ENCODE peak calls at places on chromosomes 13 and 19, in five cellular contexts. S is CD4-positive, alpha-beta T cell; Y is GM04504; E is NCI-H774; W is tibial artery. I is an unnamed sample.

GRCh38 chr19:22257916-22258315 is 28.3 kb upstream of the ZNF729 start:
- DNase-seq in S (no peak), Y (no peak), E (no peak), W (no peak), I (no peak)

GRCh38 chr19:29662604-29663404 is 2.5 kb upstream of the PLEKHF1 start:
- DNase-seq in S (no peak), Y (peak), E (no peak), W (peak), I (peak)

GRCh38 chr19:31625056-31625455 is 275.8 kb upstream of the TSHZ3 start:
- DNase-seq in S (no peak), Y (no peak), E (no peak), W (no peak), I (no peak)

GRCh38 chr13:43232144-43232840 is 208.9 kb downstream of the DNAJC15 start:
- DNase-seq in S (no peak), Y (no peak), E (no peak), W (no peak), I (peak)

GRCh38 chr13:33263976-33264619 is 21.5 kb downstream of the STARD13 start:
- DNase-seq in S (no peak), Y (no peak), E (no peak), W (no peak), I (no peak)

GRCh38 chr13:74210693-74211393 is 76.6 kb upstream of the KLF12 start:
- DNase-seq in S (no peak), Y (peak), E (no peak), W (peak), I (peak)

GRCh38 chr19:49786432-49786831 is 19.6 kb downstream of the AP2A1 start:
- DNase-seq in S (no peak), Y (peak), E (no peak), W (peak), I (peak)

GRCh38 chr13:91078093-91078679 is 269.3 kb upstream of the MIR17HG start:
- DNase-seq in S (no peak), Y (no peak), E (no peak), W (no peak), I (no peak)

GRCh38 chr19:1079566-1080111 is 12.7 kb downstream of the ARHGAP45 start:
- DNase-seq in S (peak), Y (no peak), E (no peak), W (no peak), I (no peak)

GRCh38 chr13:25085125-25085742 is 10.7 kb upstream of the PABPC3 start:
- DNase-seq in S (no peak), Y (peak), E (peak), W (no peak), I (peak)

GRCh38 chr19:46015961-46016425 is 6.9 kb downstream of the PGLYRP1 start:
- DNase-seq in S (no peak), Y (no peak), E (peak), W (no peak), I (no peak)

GRCh38 chr13:99198630-99199029 is 2.0 kb upstream of the UBAC2 start:
- DNase-seq in S (no peak), Y (no peak), E (no peak), W (no peak), I (no peak)

GRCh38 chr19:30626567-30626966 is 254.4 kb downstream of the ZNF536 start:
- DNase-seq in S (no peak), Y (no peak), E (no peak), W (no peak), I (no peak)

I was measured in fibroblast of the conjunctiva.